ENCODE peak calls at places on chromosomes 6 and 20, in seven cellular contexts. T is fibroblast of the aortic adventitia, J is GM10248, O is cardiac fibroblast, D is astrocyte of the spinal cord, W is GM13976, G is keratinocyte. X is an unnamed sample.

GRCh38 chr6:106125925-106126435 is 39.8 kb downstream of the PRDM1 start:
- DNase-seq in T (no peak), J (peak), O (no peak), D (no peak), W (peak), G (no peak), X (peak)

GRCh38 chr20:52888096-52888495 is 84.1 kb upstream of the TSHZ2 start:
- DNase-seq in T (no peak), J (no peak), O (no peak), D (no peak), W (no peak), G (no peak), X (peak)

GRCh38 chr6:43061861-43062260 is 2.4 kb downstream of the KLC4 start:
- DNase-seq in T (no peak), J (no peak), O (no peak), D (peak), W (no peak), G (no peak), X (no peak)

GRCh38 chr6:160002882-160003281 is 34.0 kb downstream of the IGF2R start:
- DNase-seq in T (no peak), J (no peak), O (no peak), D (no peak), W (no peak), G (no peak), X (no peak)

GRCh38 chr20:39269493-39270217 is 307.5 kb downstream of the DHX35 start:
- DNase-seq in T (no peak), J (no peak), O (no peak), D (no peak), W (no peak), G (no peak), X (no peak)

GRCh38 chr20:39886650-39887190 is 802.3 kb downstream of the MAFB start:
- DNase-seq in T (no peak), J (no peak), O (no peak), D (no peak), W (no peak), G (no peak), X (no peak)

GRCh38 chr6:46269447-46270229 is 98.9 kb upstream of the ENPP5 start:
- DNase-seq in T (no peak), J (no peak), O (peak), D (no peak), W (no peak), G (no peak), X (no peak)

GRCh38 chr6:98124176-98124575 is 710.2 kb upstream of the POU3F2 start:
- DNase-seq in T (no peak), J (no peak), O (no peak), D (peak), W (no peak), G (peak), X (peak)

GRCh38 chr20:22619806-22620205 is 35.4 kb upstream of the FOXA2 start:
- DNase-seq in T (no peak), J (no peak), O (no peak), D (no peak), W (no peak), G (no peak), X (no peak)

GRCh38 chr20:3408251-3408637 is 775 bp upstream of the DNAAF9 start:
- DNase-seq in T (no peak), J (no peak), O (no peak), D (no peak), W (no peak), G (no peak), X (no peak)

GRCh38 chr20:39853664-39854063 is 835.4 kb downstream of the MAFB start:
- DNase-seq in T (peak), J (peak), O (peak), D (peak), W (no peak), G (no peak), X (peak)

GRCh38 chr6:17354700-17355403 is 38.5 kb upstream of the CAP2 start:
- DNase-seq in T (no peak), J (no peak), O (peak), D (peak), W (no peak), G (no peak), X (peak)

GRCh38 chr20:844473-845225 is 11.1 kb downstream of the FAM110A start:
- DNase-seq in T (peak), J (peak), O (peak), D (peak), W (peak), G (peak), X (peak)

GRCh38 chr20:60036346-60037119 is 78.3 kb downstream of the CDH26 start:
- DNase-seq in T (no peak), J (no peak), O (no peak), D (no peak), W (no peak), G (no peak), X (no peak)
- TF ChIP-seq CTCF in T (no peak), J (no peak), O (no peak), D (no peak), W (no peak), G (no peak), X (no peak)

GRCh38 chr6:34463299-34463698 is 2.6 kb upstream of the PACSIN1 start:
- DNase-seq in T (no peak), J (no peak), O (no peak), D (no peak), W (no peak), G (no peak), X (no peak)
- TF ChIP-seq CTCF in T (no peak), J (no peak), O (no peak), D (no peak), W (no peak), G (no peak), X (no peak)

GRCh38 chr6:21001736-21002135 is 467.5 kb downstream of the CDKAL1 start:
- DNase-seq in T (peak), J (no peak), O (peak), D (peak), W (no peak), G (no peak), X (peak)
- TF ChIP-seq CTCF in T (no peak), J (no peak), O (no peak), D (no peak), W (no peak), G (no peak), X (no peak)

GRCh38 chr6:33412140-33413009 is 1.6 kb downstream of the PHF1 start:
- DNase-seq in T (no peak), J (no peak), O (no peak), D (no peak), W (no peak), G (no peak), X (no peak)

GRCh38 chr6:33410050-33410710 is 634 bp upstream of the PHF1 start:
- DNase-seq in T (peak), J (peak), O (peak), D (peak), W (peak), G (peak), X (peak)

GRCh38 chr6:33413200-33413599 is 2.4 kb downstream of the PHF1 start:
- DNase-seq in T (no peak), J (no peak), O (no peak), D (no peak), W (no peak), G (no peak), X (no peak)

GRCh38 chr6:33411632-33412005 is 805 bp downstream of the PHF1 start:
- DNase-seq in T (no peak), J (no peak), O (no peak), D (no peak), W (no peak), G (no peak), X (no peak)

DNA sequence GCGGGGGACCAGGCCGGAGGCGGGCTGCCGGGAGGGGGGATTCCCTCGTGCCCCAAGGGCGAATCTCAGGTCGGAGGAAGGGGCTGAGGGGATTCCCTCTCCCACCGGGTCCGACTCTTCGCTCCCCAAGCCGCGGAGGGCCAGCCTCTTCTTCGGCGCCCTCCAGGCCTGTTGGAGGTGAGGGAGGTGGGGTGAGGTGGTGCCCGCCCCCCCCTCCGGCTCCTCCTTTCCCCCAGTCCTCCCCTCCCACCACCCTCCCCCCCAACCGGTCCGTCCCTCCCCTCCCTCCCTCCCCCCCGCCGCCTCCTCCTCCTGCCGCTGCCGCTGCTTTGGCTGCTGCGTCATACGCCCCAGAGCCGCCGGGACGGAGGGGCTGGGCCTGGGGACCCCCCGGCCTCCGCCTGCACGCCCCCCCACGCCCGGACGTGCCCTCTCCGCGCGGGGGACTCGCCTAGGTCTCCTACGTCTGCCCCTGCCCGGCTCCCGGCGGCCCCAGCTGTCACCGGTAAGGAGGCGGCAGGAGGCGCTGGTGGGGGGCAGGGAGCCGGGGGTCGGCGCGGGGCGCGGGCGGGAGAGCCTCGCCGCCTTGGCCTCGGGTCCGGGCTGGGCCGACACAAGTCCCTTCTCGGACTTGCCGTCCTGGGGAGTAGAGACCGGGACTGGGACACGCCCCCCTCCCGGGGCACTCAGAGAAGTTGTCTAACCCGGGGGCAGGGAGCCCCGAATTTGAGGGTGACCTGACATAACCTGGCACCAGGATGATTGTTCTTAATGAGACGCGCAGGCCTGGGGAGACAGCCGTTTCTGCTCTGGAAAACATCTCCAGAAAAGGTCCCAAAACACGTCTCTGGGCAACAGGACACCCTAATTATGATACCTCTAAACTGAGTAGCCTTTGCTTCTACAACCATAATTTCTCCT is at the start of gene PHF1:
- DNase-seq in T (peak), J (peak), O (peak), D (no peak), W (peak), G (no peak), X (peak)
- TF ChIP-seq CTCF in T (no peak), J (peak), O (no peak), D (no peak), W (no peak), G (no peak), X (no peak)

DNA sequence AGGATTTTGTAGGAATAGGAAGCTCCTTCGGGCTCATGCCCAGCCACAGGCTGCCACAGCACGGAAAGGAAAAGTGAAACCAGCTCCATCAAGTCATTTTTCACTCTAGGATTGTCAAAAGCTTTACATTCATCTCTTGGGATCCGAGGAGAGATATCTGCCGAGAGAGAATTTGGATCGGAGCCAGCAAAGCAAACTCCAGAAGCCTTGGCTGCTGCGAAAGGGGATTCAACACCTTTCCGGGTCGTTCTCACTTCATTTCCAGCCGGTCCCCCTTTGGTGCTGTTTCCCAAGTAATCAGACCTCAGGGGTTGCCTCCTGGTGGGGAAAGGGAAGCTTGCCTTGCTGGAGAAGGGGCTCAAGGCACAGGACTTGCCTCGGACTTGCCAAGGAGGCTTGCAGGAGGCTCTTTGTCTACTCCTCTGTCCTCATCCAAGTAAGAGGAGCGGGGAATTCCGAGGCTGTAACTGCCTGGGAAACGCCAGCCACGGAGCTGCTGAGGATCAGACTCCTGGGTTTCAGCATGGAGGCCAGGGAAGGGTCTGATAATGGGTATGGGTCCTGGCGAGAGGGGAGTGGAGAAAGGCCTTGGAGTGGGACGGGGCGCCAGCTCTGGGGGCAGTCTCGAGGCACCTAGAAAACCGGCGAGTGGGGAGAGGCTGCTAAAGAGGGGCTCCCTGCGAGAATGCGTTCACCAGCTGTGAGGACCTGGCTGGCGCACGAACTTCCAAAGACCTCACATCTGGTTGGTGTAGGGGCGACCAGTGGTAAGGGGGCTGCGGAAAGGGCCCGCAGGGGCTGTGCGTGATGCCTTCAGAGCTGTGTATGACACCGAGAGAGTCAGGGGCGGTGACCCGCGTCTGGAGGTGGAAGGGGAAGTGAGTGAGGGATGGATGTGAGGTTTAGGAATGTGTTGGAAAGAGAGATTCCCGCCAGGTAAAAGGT is 702 bp downstream of the ETV7 start:
- DNase-seq in T (peak), J (peak), O (peak), D (peak), W (peak), G (no peak), X (peak)
- TF ChIP-seq CTCF in T (peak), J (no peak), O (no peak), D (peak), W (no peak), G (peak), X (no peak)

GRCh38 chr6:85678602-85679444 is 36.1 kb upstream of the SYNCRIP start:
- DNase-seq in T (peak), J (peak), O (peak), D (peak), W (peak), G (peak), X (peak)

GRCh38 chr6:85678000-85678601 is 35.4 kb upstream of the SYNCRIP start:
- DNase-seq in T (no peak), J (no peak), O (no peak), D (peak), W (no peak), G (no peak), X (no peak)

GRCh38 chr6:85676086-85676729 is 33.5 kb upstream of the SYNCRIP start:
- DNase-seq in T (peak), J (no peak), O (peak), D (no peak), W (no peak), G (peak), X (peak)

GRCh38 chr6:85675030-85675819 is 32.5 kb upstream of the SYNCRIP start:
- DNase-seq in T (peak), J (no peak), O (peak), D (peak), W (no peak), G (peak), X (peak)

DNA sequence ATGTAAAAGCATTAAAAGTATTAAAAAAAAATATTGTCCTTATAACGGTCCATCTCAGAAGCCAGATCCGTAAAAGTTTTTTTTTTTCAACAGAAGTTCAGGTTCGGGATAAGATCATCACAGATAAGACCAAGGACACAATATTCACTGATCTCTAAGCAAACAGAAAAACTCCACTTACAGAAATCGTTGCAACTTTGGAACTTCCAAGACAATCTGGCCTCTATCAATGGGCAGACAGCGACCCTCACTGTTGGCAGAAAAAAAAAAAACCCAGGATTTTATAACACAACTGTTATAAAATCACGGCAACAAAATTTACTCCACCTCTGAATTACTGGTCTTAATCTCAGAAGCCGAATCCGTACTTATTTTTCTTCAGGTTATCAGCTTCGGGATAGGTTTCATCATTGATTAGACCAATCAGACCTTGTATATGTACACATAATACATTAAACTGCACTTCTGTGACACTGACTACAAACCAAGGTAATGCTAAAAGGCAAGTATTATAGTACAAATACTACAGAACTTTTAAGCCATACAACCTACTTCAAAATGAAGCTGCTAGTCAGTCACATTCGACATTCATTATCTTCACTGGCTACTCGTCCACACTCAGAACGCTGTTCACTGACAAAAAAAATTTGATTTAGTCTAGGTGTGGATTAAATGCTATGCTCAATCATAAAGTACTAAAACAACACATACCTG is 34.7 kb upstream of the SYNCRIP start:
- DNase-seq in T (peak), J (no peak), O (peak), D (peak), W (no peak), G (peak), X (peak)
- TF ChIP-seq CTCF in T (no peak), J (peak), O (no peak), D (peak), W (no peak), G (no peak), X (no peak)

DNA sequence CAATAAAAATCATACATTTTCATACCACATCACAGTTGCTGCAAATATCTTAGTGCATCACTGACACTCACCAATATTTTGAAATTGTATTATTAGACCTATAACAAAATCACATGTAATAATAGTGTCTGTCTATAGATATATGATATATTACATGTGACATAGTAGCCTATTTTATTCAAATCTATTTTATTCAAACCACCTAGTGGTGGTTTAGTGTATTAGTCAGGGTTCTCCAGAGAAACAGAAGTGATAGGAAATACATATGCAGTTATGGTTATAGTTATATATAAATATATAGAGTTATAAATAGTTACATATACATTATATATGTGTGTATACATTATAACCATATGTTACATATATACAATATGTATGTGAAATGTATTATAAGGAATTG is 366.5 kb upstream of the ARID1B start:
- DNase-seq in T (no peak), J (no peak), O (no peak), D (no peak), W (no peak), G (no peak), X (no peak)
- TF ChIP-seq CTCF in T (peak), J (no peak), O (peak), D (peak), W (no peak), G (peak), X (peak)

DNA sequence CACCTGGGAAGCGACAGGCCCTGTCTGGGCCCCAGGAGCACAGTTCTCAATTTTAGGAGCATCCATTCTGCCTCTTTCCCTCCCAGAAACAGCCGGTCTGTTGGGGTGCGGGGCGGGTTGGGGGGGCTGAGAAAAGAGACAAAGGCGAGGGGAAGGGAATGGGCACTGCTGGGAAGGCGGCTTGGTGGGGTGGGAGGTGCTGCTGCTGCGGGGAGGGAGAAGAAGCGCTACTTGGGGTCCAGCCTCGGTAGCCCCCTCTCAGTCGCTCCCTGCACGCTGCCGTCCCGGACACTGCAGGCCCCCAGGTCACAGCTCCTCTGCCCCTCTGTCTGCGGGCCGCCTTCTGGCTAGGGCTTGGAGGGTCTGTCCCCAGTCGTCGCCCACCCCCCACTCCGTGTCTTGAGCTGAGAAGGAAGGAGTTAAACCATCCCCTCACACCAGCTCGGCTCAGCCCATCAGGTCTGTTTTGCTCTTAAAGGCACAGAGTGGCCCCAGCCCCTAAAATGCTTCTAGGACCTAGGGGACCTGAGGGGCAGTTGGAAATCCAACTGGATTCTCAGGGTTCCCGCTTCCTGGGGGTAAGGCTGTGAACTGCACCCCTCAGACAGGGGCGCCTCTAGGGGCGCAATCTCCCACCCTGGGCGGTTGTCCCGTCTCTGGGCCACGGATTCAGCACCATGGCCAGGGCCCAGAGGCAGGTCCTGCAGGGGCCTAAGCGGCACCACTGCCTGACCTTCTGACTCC is 740 bp downstream of the GDAP1L1 start:
- DNase-seq in T (peak), J (peak), O (peak), D (peak), W (peak), G (no peak), X (peak)
- TF ChIP-seq CTCF in T (peak), J (no peak), O (peak), D (peak), W (no peak), G (peak), X (no peak)

GRCh38 chr6:152229330-152229729 is 407.8 kb downstream of the SYNE1 start:
- DNase-seq in T (no peak), J (no peak), O (no peak), D (no peak), W (no peak), G (no peak), X (no peak)

GRCh38 chr6:152233547-152234320 is 403.4 kb downstream of the SYNE1 start:
- DNase-seq in T (no peak), J (no peak), O (no peak), D (no peak), W (no peak), G (no peak), X (no peak)

GRCh38 chr6:152236370-152237097 is 400.6 kb downstream of the SYNE1 start:
- DNase-seq in T (no peak), J (no peak), O (no peak), D (no peak), W (no peak), G (no peak), X (no peak)

GRCh38 chr6:152232494-152233151 is 404.5 kb downstream of the SYNE1 start:
- DNase-seq in T (peak), J (no peak), O (peak), D (peak), W (no peak), G (no peak), X (no peak)
- TF ChIP-seq CTCF in T (peak), J (no peak), O (peak), D (no peak), W (no peak), G (no peak), X (no peak)